ENCODE peak calls at places on chromosomes 6 and 20, in four cellular contexts. One of them, this sample, is unnamed.

GRCh38 chr20:55478739-55479450 is 526.4 kb downstream of the CBLN4 start:
- DNase-seq in spleen: no peak
- DNase-seq in body of pancreas: no peak
- DNase-seq in OCI-LY7: no peak
- DNase-seq in this sample: no peak

GRCh38 chr6:78483546-78483945 is 383.8 kb upstream of the IRAK1BP1 start:
- DNase-seq in spleen: no peak
- DNase-seq in body of pancreas: no peak
- DNase-seq in OCI-LY7: no peak
- DNase-seq in this sample: no peak

GRCh38 chr20:41889125-41889870 is 271.1 kb upstream of the CHD6 start:
- DNase-seq in spleen: no peak
- DNase-seq in body of pancreas: no peak
- DNase-seq in OCI-LY7: peak; percentile 4
- DNase-seq in this sample: peak; percentile 10

GRCh38 chr6:52244400-52244799 is at the start of gene IL17F:
- DNase-seq in spleen: no peak
- DNase-seq in body of pancreas: no peak
- DNase-seq in OCI-LY7: no peak
- DNase-seq in this sample: no peak

GRCh38 chr6:116439572-116439971 is 21.6 kb upstream of the CALHM6 start:
- DNase-seq in spleen: no peak
- DNase-seq in body of pancreas: no peak
- DNase-seq in OCI-LY7: no peak
- DNase-seq in this sample: no peak

GRCh38 chr6:12356983-12357972 is 67.1 kb downstream of the EDN1 start:
- DNase-seq in spleen: no peak
- DNase-seq in body of pancreas: no peak
- DNase-seq in OCI-LY7: peak; percentile 67
- DNase-seq in this sample: no peak

GRCh38 chr20:15077733-15078132 is 740.3 kb upstream of the FLRT3 start:
- DNase-seq in spleen: no peak
- DNase-seq in body of pancreas: no peak
- DNase-seq in OCI-LY7: no peak
- DNase-seq in this sample: no peak

GRCh38 chr6:24600903-24601302 is 45.1 kb downstream of the KIAA0319 start:
- DNase-seq in spleen: no peak
- DNase-seq in body of pancreas: no peak
- DNase-seq in OCI-LY7: no peak
- DNase-seq in this sample: no peak

GRCh38 chr20:62878244-62879030 is 16.8 kb upstream of the TCFL5 start:
- DNase-seq in spleen: no peak
- DNase-seq in body of pancreas: no peak
- DNase-seq in OCI-LY7: no peak
- DNase-seq in this sample: no peak

GRCh38 chr6:1024587-1024986 is 287.3 kb upstream of the FOXQ1 start:
- DNase-seq in spleen: no peak
- DNase-seq in body of pancreas: no peak
- DNase-seq in OCI-LY7: no peak
- DNase-seq in this sample: peak; percentile 85

GRCh38 chr6:34543421-34543820 is 12.7 kb downstream of the SPDEF start:
- DNase-seq in spleen: no peak
- DNase-seq in body of pancreas: no peak
- DNase-seq in OCI-LY7: no peak
- DNase-seq in this sample: no peak

GRCh38 chr20:46004813-46005505 is 3.7 kb upstream of the MMP9 start:
- DNase-seq in spleen: peak; percentile 87
- DNase-seq in body of pancreas: no peak
- DNase-seq in OCI-LY7: peak; percentile 68
- DNase-seq in this sample: no peak

GRCh38 chr6:37624121-37624520 is 73.6 kb downstream of the MDGA1 start:
- DNase-seq in spleen: no peak
- DNase-seq in body of pancreas: no peak
- DNase-seq in OCI-LY7: no peak
- DNase-seq in this sample: no peak

GRCh38 chr20:58649288-58650180 is 1.5 kb upstream of the STX16 start:
- DNase-seq in spleen: peak; percentile 89
- DNase-seq in body of pancreas: peak; percentile 31
- DNase-seq in OCI-LY7: no peak
- DNase-seq in this sample: no peak

GRCh38 chr20:24745206-24745605 is 203.9 kb upstream of the CST7 start:
- DNase-seq in spleen: no peak
- DNase-seq in body of pancreas: no peak
- DNase-seq in OCI-LY7: no peak
- DNase-seq in this sample: no peak

GRCh38 chr20:63116412-63117106 is 99.4 kb downstream of the YTHDF1 start:
- DNase-seq in spleen: peak; percentile 28
- DNase-seq in body of pancreas: peak; percentile 15
- DNase-seq in OCI-LY7: no peak
- DNase-seq in this sample: no peak

GRCh38 chr6:14274016-14274415 is 156.4 kb downstream of the CD83 start:
- DNase-seq in spleen: no peak
- DNase-seq in body of pancreas: no peak
- DNase-seq in OCI-LY7: no peak
- DNase-seq in this sample: no peak

GRCh38 chr20:50121858-50122271 is 8.9 kb upstream of the UBE2V1 start:
- DNase-seq in spleen: no peak
- DNase-seq in body of pancreas: no peak
- DNase-seq in OCI-LY7: peak; percentile 22
- DNase-seq in this sample: no peak

GRCh38 chr6:106599440-106599839 is 29.9 kb downstream of the RTN4IP1 start:
- DNase-seq in spleen: no peak
- DNase-seq in body of pancreas: no peak
- DNase-seq in OCI-LY7: no peak
- DNase-seq in this sample: no peak

GRCh38 chr6:159908535-159908934 is 17.7 kb downstream of the MAS1 start:
- DNase-seq in spleen: no peak
- DNase-seq in body of pancreas: no peak
- DNase-seq in OCI-LY7: no peak
- DNase-seq in this sample: no peak

GRCh38 chr20:62632575-62632974 is 9.7 kb upstream of the SLCO4A1 start:
- DNase-seq in spleen: no peak
- DNase-seq in body of pancreas: no peak
- DNase-seq in OCI-LY7: no peak
- DNase-seq in this sample: no peak

GRCh38 chr20:58792426-58792825 is 58.3 kb downstream of the GNAS-AS1 start:
- DNase-seq in spleen: no peak
- DNase-seq in body of pancreas: no peak
- DNase-seq in OCI-LY7: no peak
- DNase-seq in this sample: no peak

GRCh38 chr20:47456952-47457724 is 44.5 kb upstream of the NCOA3 start:
- DNase-seq in spleen: no peak
- DNase-seq in body of pancreas: no peak
- DNase-seq in OCI-LY7: no peak
- DNase-seq in this sample: no peak

GRCh38 chr6:21395121-21395520 is 198.4 kb upstream of the SOX4 start:
- DNase-seq in spleen: no peak
- DNase-seq in body of pancreas: peak; percentile 8
- DNase-seq in OCI-LY7: no peak
- DNase-seq in this sample: no peak

GRCh38 chr20:23019403-23019802 is 15.7 kb upstream of the SSTR4 start:
- DNase-seq in spleen: no peak
- DNase-seq in body of pancreas: no peak
- DNase-seq in OCI-LY7: no peak
- DNase-seq in this sample: no peak

GRCh38 chr6:116073765-116074450 is 13.2 kb upstream of the FRK start:
- DNase-seq in spleen: no peak
- DNase-seq in body of pancreas: no peak
- DNase-seq in OCI-LY7: no peak
- DNase-seq in this sample: no peak

GRCh38 chr6:106702046-106702445 is 72.7 kb downstream of the QRSL1 start:
- DNase-seq in spleen: no peak
- DNase-seq in body of pancreas: peak; percentile 13
- DNase-seq in OCI-LY7: peak; percentile 89
- DNase-seq in this sample: no peak

GRCh38 chr6:135073757-135074393 is 19.3 kb upstream of the HBS1L start:
- DNase-seq in spleen: no peak
- DNase-seq in body of pancreas: no peak
- DNase-seq in OCI-LY7: no peak
- DNase-seq in this sample: no peak

GRCh38 chr6:135073217-135073616 is 18.6 kb upstream of the HBS1L start:
- DNase-seq in spleen: no peak
- DNase-seq in body of pancreas: no peak
- DNase-seq in OCI-LY7: no peak
- DNase-seq in this sample: peak; percentile 70

GRCh38 chr6:135072753-135073152 is 18.1 kb upstream of the HBS1L start:
- DNase-seq in spleen: no peak
- DNase-seq in body of pancreas: no peak
- DNase-seq in OCI-LY7: no peak
- DNase-seq in this sample: no peak

GRCh38 chr6:135075018-135075417 is 20.4 kb upstream of the HBS1L start:
- DNase-seq in spleen: no peak
- DNase-seq in body of pancreas: no peak
- DNase-seq in OCI-LY7: no peak
- DNase-seq in this sample: no peak
- TF ChIP-seq CTCF in spleen: no peak
- TF ChIP-seq CTCF in body of pancreas: no peak
- TF ChIP-seq CTCF in OCI-LY7: peak; percentile 45
- TF ChIP-seq CTCF in this sample: peak; percentile 24

DNA sequence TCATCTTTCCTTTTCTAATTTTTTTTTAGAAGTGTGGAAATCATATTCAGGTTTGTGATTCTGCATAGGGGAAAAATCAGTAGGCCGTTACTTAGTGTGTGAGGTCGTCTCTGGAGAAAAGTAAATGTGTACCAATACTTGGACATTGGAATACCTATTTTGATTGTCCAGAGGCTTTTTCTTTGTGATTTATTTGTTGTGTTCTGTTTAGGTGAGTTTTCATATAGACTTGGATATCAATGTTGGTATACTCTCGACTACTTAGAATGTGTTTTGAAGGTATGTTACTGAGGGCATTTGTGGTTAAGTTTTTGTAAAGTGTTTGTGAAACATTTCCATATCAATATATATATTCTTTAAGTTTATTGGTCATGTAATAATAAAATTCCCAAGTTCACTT is 2.3 kb downstream of the CD2AP start:
- DNase-seq in spleen: no peak
- DNase-seq in body of pancreas: no peak
- DNase-seq in OCI-LY7: no peak
- DNase-seq in this sample: no peak
- H3K4me3 ChIP-seq in spleen: no peak overlapping the region
- H3K4me3 ChIP-seq in body of pancreas: no peak overlapping the region
- H3K4me3 ChIP-seq in OCI-LY7: peak overlapping the region; percentile 81
- H3K4me3 ChIP-seq in this sample: peak overlapping the region; percentile 71

GRCh38 chr6:64250126-64250525 is 614.5 kb downstream of the PHF3 start:
- DNase-seq in spleen: no peak
- DNase-seq in body of pancreas: no peak
- DNase-seq in OCI-LY7: no peak
- DNase-seq in this sample: no peak
- TF ChIP-seq CTCF in spleen: no peak
- TF ChIP-seq CTCF in body of pancreas: no peak
- TF ChIP-seq CTCF in OCI-LY7: no peak
- TF ChIP-seq CTCF in this sample: no peak

GRCh38 chr20:3670945-3671344 is 7.7 kb upstream of the GFRA4 start:
- DNase-seq in spleen: no peak
- DNase-seq in body of pancreas: no peak
- DNase-seq in OCI-LY7: no peak
- DNase-seq in this sample: no peak

GRCh38 chr20:3671986-3672863 is 9.0 kb upstream of the GFRA4 start:
- DNase-seq in spleen: no peak
- DNase-seq in body of pancreas: no peak
- DNase-seq in OCI-LY7: no peak
- DNase-seq in this sample: no peak

GRCh38 chr20:3674447-3674846 is 7.4 kb downstream of the ADAM33 start:
- DNase-seq in spleen: no peak
- DNase-seq in body of pancreas: no peak
- DNase-seq in OCI-LY7: no peak
- DNase-seq in this sample: no peak

GRCh38 chr20:3673551-3674070 is 8.2 kb downstream of the ADAM33 start:
- DNase-seq in spleen: no peak
- DNase-seq in body of pancreas: no peak
- DNase-seq in OCI-LY7: no peak
- DNase-seq in this sample: no peak

GRCh38 chr20:3672864-3673550 is 8.8 kb downstream of the ADAM33 start:
- DNase-seq in spleen: no peak
- DNase-seq in body of pancreas: no peak
- DNase-seq in OCI-LY7: no peak
- DNase-seq in this sample: no peak
- H3K4me3 ChIP-seq in spleen: peak overlapping the region; percentile 2
- H3K4me3 ChIP-seq in body of pancreas: no peak overlapping the region
- H3K4me3 ChIP-seq in OCI-LY7: no peak overlapping the region
- H3K4me3 ChIP-seq in this sample: no peak overlapping the region

GRCh38 chr6:132598473-132598872 is 8.9 kb upstream of the TAAR5 start:
- DNase-seq in spleen: no peak
- DNase-seq in body of pancreas: peak; percentile 26
- DNase-seq in OCI-LY7: peak; percentile 46
- DNase-seq in this sample: peak; percentile 28
- TF ChIP-seq CTCF in spleen: no peak
- TF ChIP-seq CTCF in body of pancreas: peak; percentile 32
- TF ChIP-seq CTCF in OCI-LY7: peak; percentile 75
- TF ChIP-seq CTCF in this sample: peak; percentile 47

GRCh38 chr6:45533394-45533793 is 155.7 kb upstream of the SUPT3H start:
- DNase-seq in spleen: no peak
- DNase-seq in body of pancreas: no peak
- DNase-seq in OCI-LY7: no peak
- DNase-seq in this sample: no peak
- H3K4me3 ChIP-seq in spleen: no peak overlapping the region
- H3K4me3 ChIP-seq in body of pancreas: no peak overlapping the region
- H3K4me3 ChIP-seq in OCI-LY7: no peak overlapping the region
- H3K4me3 ChIP-seq in this sample: no peak overlapping the region

GRCh38 chr20:8176276-8176675 is 44.2 kb downstream of the PLCB1 start:
- DNase-seq in spleen: no peak
- DNase-seq in body of pancreas: no peak
- DNase-seq in OCI-LY7: no peak
- DNase-seq in this sample: no peak

GRCh38 chr20:8166730-8167129 is 34.7 kb downstream of the PLCB1 start:
- DNase-seq in spleen: no peak
- DNase-seq in body of pancreas: peak; percentile 9
- DNase-seq in OCI-LY7: no peak
- DNase-seq in this sample: no peak

GRCh38 chr20:8168785-8169288 is 36.8 kb downstream of the PLCB1 start:
- DNase-seq in spleen: no peak
- DNase-seq in body of pancreas: no peak
- DNase-seq in OCI-LY7: no peak
- DNase-seq in this sample: no peak

GRCh38 chr20:8170921-8171320 is 38.9 kb downstream of the PLCB1 start:
- DNase-seq in spleen: no peak
- DNase-seq in body of pancreas: no peak
- DNase-seq in OCI-LY7: no peak
- DNase-seq in this sample: no peak

GRCh38 chr20:8172191-8172590 is 40.1 kb downstream of the PLCB1 start:
- DNase-seq in spleen: no peak
- DNase-seq in body of pancreas: no peak
- DNase-seq in OCI-LY7: no peak
- DNase-seq in this sample: no peak
- TF ChIP-seq CTCF in spleen: no peak
- TF ChIP-seq CTCF in body of pancreas: no peak
- TF ChIP-seq CTCF in OCI-LY7: no peak
- TF ChIP-seq CTCF in this sample: no peak

GRCh38 chr6:142015011-142015410 is 117.7 kb upstream of the GJE1 start:
- DNase-seq in spleen: no peak
- DNase-seq in body of pancreas: no peak
- DNase-seq in OCI-LY7: no peak
- DNase-seq in this sample: no peak
- H3K4me3 ChIP-seq in spleen: no peak overlapping the region
- H3K4me3 ChIP-seq in body of pancreas: no peak overlapping the region
- H3K4me3 ChIP-seq in OCI-LY7: no peak overlapping the region
- H3K4me3 ChIP-seq in this sample: no peak overlapping the region

GRCh38 chr6:126170875-126171489 is 168.9 kb upstream of the CENPW start:
- DNase-seq in spleen: no peak
- DNase-seq in body of pancreas: peak; percentile 21
- DNase-seq in OCI-LY7: peak; percentile 61
- DNase-seq in this sample: no peak
- TF ChIP-seq CTCF in spleen: no peak
- TF ChIP-seq CTCF in body of pancreas: peak; percentile 43
- TF ChIP-seq CTCF in OCI-LY7: peak; percentile 88
- TF ChIP-seq CTCF in this sample: peak; percentile 61